ENCODE peak calls at places on chromosomes 5 and 9, in four cellular contexts. One of them, this sample, is unnamed.

GRCh38 chr9:135544981-135545635 is 818 bp upstream of the OBP2A start:
- DNase-seq in DND-41: no peak
- DNase-seq in colonic mucosa: no peak
- DNase-seq in astrocyte: no peak
- DNase-seq in this sample: no peak

GRCh38 chr9:122334916-122335315 is 35.9 kb upstream of the PTGS1 start:
- DNase-seq in colonic mucosa: no peak
- DNase-seq in DND-41: no peak
- DNase-seq in astrocyte: peak; percentile 40
- DNase-seq in this sample: no peak

GRCh38 chr9:92686954-92687353 is 17.0 kb upstream of the IPPK start:
- DNase-seq in colonic mucosa: no peak
- DNase-seq in DND-41: no peak
- DNase-seq in astrocyte: no peak
- DNase-seq in this sample: no peak

GRCh38 chr5:17258429-17258828 is 41.0 kb downstream of the BASP1 start:
- DNase-seq in DND-41: no peak
- DNase-seq in astrocyte: peak; percentile 45
- DNase-seq in colonic mucosa: no peak
- DNase-seq in this sample: no peak

GRCh38 chr9:130741831-130742449 is 48.4 kb downstream of the EXOSC2 start:
- DNase-seq in colonic mucosa: no peak
- DNase-seq in astrocyte: peak; percentile 72
- DNase-seq in DND-41: no peak
- DNase-seq in this sample: peak; percentile 32

GRCh38 chr9:115673599-115673998 is 480.0 kb upstream of the PAPPA start:
- DNase-seq in astrocyte: peak; percentile 79
- DNase-seq in colonic mucosa: no peak
- DNase-seq in DND-41: no peak
- DNase-seq in this sample: no peak

GRCh38 chr5:132663771-132664695 is 6.1 kb downstream of the IL13 start:
- DNase-seq in astrocyte: no peak
- DNase-seq in colonic mucosa: no peak
- DNase-seq in DND-41: no peak
- DNase-seq in this sample: no peak

GRCh38 chr5:112867411-112867810 is 6.3 kb downstream of the SRP19 start:
- DNase-seq in astrocyte: no peak
- DNase-seq in colonic mucosa: no peak
- DNase-seq in DND-41: no peak
- DNase-seq in this sample: no peak

GRCh38 chr5:178428341-178429155 is 161.6 kb downstream of the COL23A1 start:
- DNase-seq in colonic mucosa: no peak
- DNase-seq in DND-41: peak; percentile 2
- DNase-seq in astrocyte: no peak
- DNase-seq in this sample: no peak
- H3K9me3 ChIP-seq in colonic mucosa: no peaks in the 10 kb centered on the region
- H3K9me3 ChIP-seq in DND-41: no peaks in the 10 kb centered on the region
- H3K9me3 ChIP-seq in astrocyte: no peaks in the 10 kb centered on the region
- H3K9me3 ChIP-seq in this sample: no peaks in the 10 kb centered on the region

DNA sequence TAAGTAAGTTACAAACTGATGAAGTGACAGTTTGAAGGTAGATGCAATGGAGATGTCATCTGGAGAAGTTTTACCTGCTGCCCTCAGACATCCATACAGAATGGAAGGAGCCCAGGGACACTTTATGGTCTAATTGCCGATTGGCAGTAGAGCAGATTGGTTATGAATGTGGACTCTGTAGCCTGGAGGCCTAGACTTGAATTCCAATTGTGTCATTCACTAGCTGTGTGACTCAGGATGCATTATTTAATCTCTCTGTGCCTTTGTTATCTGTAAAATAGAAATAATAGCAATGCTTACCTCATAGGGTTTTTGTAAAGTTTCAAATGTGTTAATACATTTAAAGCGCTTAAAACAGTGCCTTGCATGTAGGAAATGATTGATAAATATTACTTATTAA is 5.2 kb upstream of the TCERG1 start:
- DNase-seq in DND-41: no peak
- DNase-seq in astrocyte: no peak
- DNase-seq in colonic mucosa: no peak
- DNase-seq in this sample: no peak
- H3K9ac ChIP-seq in DND-41: no peak overlapping the region
- H3K9ac ChIP-seq in astrocyte: no peak overlapping the region
- H3K9ac ChIP-seq in colonic mucosa: no peak overlapping the region
- H3K9ac ChIP-seq in this sample: no peak overlapping the region

GRCh38 chr5:171975877-171976667 is 30.4 kb downstream of the FBXW11 start:
- DNase-seq in colonic mucosa: no peak
- DNase-seq in DND-41: no peak
- DNase-seq in astrocyte: no peak
- DNase-seq in this sample: no peak
- H3K27ac ChIP-seq in colonic mucosa: no peak overlapping the region
- H3K27ac ChIP-seq in DND-41: no peak overlapping the region
- H3K27ac ChIP-seq in astrocyte: peak overlapping the region; percentile 19
- H3K27ac ChIP-seq in this sample: no peak overlapping the region

GRCh38 chr5:110623875-110624274 is 102.6 kb downstream of the TMEM232 start:
- DNase-seq in astrocyte: peak; percentile 32
- DNase-seq in DND-41: no peak
- DNase-seq in colonic mucosa: no peak
- DNase-seq in this sample: no peak

GRCh38 chr5:110616009-110616408 is 110.5 kb downstream of the TMEM232 start:
- DNase-seq in astrocyte: no peak
- DNase-seq in DND-41: no peak
- DNase-seq in colonic mucosa: no peak
- DNase-seq in this sample: no peak

GRCh38 chr5:110618941-110619340 is 107.5 kb downstream of the TMEM232 start:
- DNase-seq in astrocyte: no peak
- DNase-seq in colonic mucosa: no peak
- DNase-seq in DND-41: no peak
- DNase-seq in this sample: no peak
- H3K9me3 ChIP-seq in astrocyte: no peaks in the 10 kb centered on the region
- H3K9me3 ChIP-seq in colonic mucosa: no peaks in the 10 kb centered on the region
- H3K9me3 ChIP-seq in DND-41: peaks cover 7% of the 10 kb centered on the region
- H3K9me3 ChIP-seq in this sample: no peaks in the 10 kb centered on the region

DNA sequence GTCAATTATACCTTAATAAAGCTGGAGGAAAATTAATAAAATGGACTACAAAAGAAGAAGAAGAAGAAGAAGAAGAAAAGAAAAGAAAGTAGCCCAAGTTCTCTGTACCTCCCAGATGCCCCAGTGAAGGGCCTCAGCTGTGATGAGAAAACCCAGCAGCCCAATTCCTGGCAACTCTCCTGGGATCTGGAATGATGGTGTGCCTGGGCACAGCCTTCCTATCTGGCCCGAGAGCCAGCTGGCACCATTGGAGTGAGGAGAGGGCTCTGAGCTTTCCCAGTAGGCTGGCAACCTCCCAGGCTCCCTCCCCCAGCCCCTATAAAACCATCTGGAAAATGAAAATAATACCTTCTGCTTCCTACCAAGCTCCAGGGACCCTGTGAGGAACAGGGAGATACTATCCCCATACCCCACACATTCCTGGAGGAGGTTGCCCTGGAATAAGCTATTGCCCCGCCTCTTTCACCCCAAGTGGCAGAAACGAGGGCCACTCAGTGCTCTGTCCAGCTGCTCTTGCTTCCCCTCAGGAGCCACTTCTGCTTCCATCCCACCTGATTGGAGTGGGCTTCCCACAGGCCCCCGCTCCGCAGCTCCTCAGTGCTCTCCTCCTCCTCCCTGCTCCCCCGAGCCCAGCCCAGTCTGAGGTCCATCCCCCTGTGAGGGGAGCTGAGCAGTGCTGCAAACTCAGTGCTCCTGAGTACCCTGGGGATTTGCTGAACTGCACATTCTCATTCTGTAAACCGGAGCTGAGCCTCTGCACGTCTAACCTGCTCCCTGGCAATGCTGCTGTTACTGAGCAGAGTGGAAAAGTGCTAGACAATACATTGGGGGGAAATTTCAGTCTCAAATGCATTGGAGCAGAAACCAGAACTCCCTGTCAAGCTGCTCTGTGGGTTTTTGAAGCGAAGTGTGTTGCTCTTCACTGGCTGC is 74.7 kb downstream of the THBS4 start:
- DNase-seq in astrocyte: no peak
- DNase-seq in colonic mucosa: no peak
- DNase-seq in DND-41: no peak
- DNase-seq in this sample: no peak
- H3K9ac ChIP-seq in astrocyte: no peak overlapping the region
- H3K9ac ChIP-seq in colonic mucosa: no peak overlapping the region
- H3K9ac ChIP-seq in DND-41: no peak overlapping the region
- H3K9ac ChIP-seq in this sample: no peak overlapping the region

DNA sequence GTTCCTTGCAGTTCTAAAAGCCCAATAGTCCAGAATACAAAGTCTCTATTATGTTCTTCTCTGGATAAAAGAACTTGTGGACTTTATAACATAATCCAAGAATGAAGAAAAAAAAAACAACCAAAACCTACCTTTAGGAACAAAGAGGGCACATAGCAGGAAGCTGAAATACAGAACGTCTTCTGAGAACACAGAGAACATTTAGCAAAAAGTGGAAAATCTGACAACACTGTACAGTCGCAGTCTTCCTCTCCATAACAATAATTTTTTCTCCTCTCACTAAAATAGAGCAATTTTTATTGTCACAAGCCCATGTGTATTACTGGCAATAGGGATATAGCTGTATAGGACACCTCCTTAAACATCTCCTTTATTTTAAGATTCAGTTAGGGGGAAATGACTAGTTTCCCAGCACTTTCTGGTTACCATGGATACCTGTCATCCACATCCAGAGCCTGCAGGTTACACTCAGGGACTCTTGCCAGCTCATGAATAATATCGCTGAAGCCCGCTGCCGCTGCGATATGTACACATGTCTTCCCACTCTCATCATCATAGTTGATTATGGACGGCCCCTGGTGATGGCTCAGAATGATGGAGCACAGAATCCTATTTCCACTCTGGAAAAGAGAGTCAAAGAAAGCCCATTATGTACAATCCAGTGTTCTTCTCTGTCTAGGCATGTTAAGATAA is 106.5 kb downstream of the ANKRD55 start:
- DNase-seq in colonic mucosa: no peak
- DNase-seq in DND-41: no peak
- DNase-seq in astrocyte: peak; percentile 67
- DNase-seq in this sample: no peak
- H3K27ac ChIP-seq in colonic mucosa: no peak overlapping the region
- H3K27ac ChIP-seq in DND-41: no peak overlapping the region
- H3K27ac ChIP-seq in astrocyte: no peak overlapping the region
- H3K27ac ChIP-seq in this sample: no peak overlapping the region

DNA sequence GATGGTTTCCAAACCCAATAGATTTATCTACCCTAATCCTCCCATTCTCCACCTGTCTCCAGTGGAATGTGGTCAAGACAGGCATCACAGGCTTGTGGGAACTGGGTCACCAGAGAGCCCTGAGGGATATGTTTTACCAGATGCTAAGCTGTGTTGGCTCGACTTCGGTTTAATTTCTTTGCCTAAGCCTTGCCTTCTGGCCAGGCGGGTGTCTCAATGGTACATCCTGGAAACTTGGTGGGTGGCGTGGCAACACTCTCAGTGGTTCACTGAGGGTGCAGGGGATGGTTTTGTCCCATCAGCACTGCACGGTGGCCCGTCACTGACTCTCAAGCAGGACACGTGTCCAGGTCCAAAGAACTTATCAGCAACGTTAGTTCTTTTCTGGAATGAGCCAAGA is 192.2 kb downstream of the TENT4A start:
- DNase-seq in DND-41: no peak
- DNase-seq in colonic mucosa: no peak
- DNase-seq in astrocyte: no peak
- DNase-seq in this sample: no peak
- H3K9me3 ChIP-seq in DND-41: no peaks in the 10 kb centered on the region
- H3K9me3 ChIP-seq in colonic mucosa: no peaks in the 10 kb centered on the region
- H3K9me3 ChIP-seq in astrocyte: no peaks in the 10 kb centered on the region
- H3K9me3 ChIP-seq in this sample: no peaks in the 10 kb centered on the region

This sample was measured in keratinocyte.